ENCODE peak calls at places on chromosomes 6 and 20, in four cellular contexts. A is SK-N-SH, X is H1, N is GM12878. B is an unnamed sample.

GRCh38 chr6:33452496-33452895 is 1.9 kb upstream of the ZBTB9 start:
- DNase-seq in A (peak; percentile 37), X (no peak), N (no peak), B (no peak)

GRCh38 chr20:58614366-58614765 is 36.7 kb upstream of the STX16 start:
- DNase-seq in N (no peak), X (no peak), A (no peak), B (no peak)

GRCh38 chr20:37202267-37202943 is 23.1 kb upstream of the MROH8 start:
- DNase-seq in X (peak; percentile 10), N (no peak), A (peak; percentile 66), B (peak; percentile 48)

GRCh38 chr6:142885182-142885867 is 59.7 kb downstream of the HIVEP2 start:
- DNase-seq in A (no peak), X (peak; percentile 61), N (peak; percentile 89), B (no peak)

GRCh38 chr6:82408952-82409421 is 45.4 kb downstream of the TPBG start:
- DNase-seq in A (no peak), X (no peak), N (no peak), B (no peak)

GRCh38 chr6:26335631-26336323 is 29.2 kb upstream of the BTN3A2 start:
- DNase-seq in N (no peak), X (no peak), A (no peak), B (no peak)

GRCh38 chr6:167495506-167496391 is 170.9 kb downstream of the TTLL2 start:
- DNase-seq in A (peak; percentile 76), X (no peak), N (no peak), B (no peak)

GRCh38 chr6:169988769-169989550 is 237.5 kb downstream of the ERMARD start:
- DNase-seq in A (no peak), X (no peak), N (no peak), B (no peak)

GRCh38 chr6:50655848-50656453 is 57.4 kb upstream of the TFAP2D start:
- DNase-seq in X (no peak), N (no peak), A (peak; percentile 10), B (peak; percentile 33)

GRCh38 chr20:57455386-57455785 is 64.2 kb downstream of the RBM38 start:
- DNase-seq in X (no peak), N (no peak), A (no peak), B (no peak)

GRCh38 chr6:21587925-21588811 is 5.4 kb upstream of the SOX4 start:
- DNase-seq in X (no peak), A (peak; percentile 74), N (no peak), B (no peak)

GRCh38 chr6:8082954-8083858 is 19.0 kb upstream of the BLOC1S5 start:
- DNase-seq in X (no peak), A (no peak), N (no peak), B (no peak)

GRCh38 chr6:116254297-116254724 is 436 bp upstream of the TSPYL4 start:
- DNase-seq in A (no peak), X (no peak), N (no peak), B (no peak)

GRCh38 chr6:4510317-4510716 is 265.9 kb upstream of the CDYL start:
- DNase-seq in N (no peak), X (no peak), A (no peak), B (no peak)

GRCh38 chr20:7151666-7152065 is 384.2 kb downstream of the BMP2 start:
- DNase-seq in A (no peak), X (no peak), N (no peak), B (no peak)

GRCh38 chr6:32973934-32974333 is 5.5 kb downstream of the BRD2 start:
- DNase-seq in N (no peak), A (peak; percentile 54), X (no peak), B (peak; percentile 54)

GRCh38 chr6:130943738-130944137 is 116.5 kb downstream of the SMLR1 start:
- DNase-seq in N (no peak), A (no peak), X (no peak), B (no peak)

GRCh38 chr20:52064936-52065335 is 126.6 kb downstream of the ZFP64 start:
- DNase-seq in N (no peak), A (no peak), X (no peak), B (no peak)

GRCh38 chr6:110877154-110877564 is 2.6 kb downstream of the AMD1 start:
- DNase-seq in N (no peak), A (no peak), X (no peak), B (no peak)

GRCh38 chr6:42689371-42689770 is 33.0 kb downstream of the PRPH2 start:
- DNase-seq in A (no peak), X (no peak), N (no peak), B (no peak)

GRCh38 chr6:154039231-154039842 is at the start of gene OPRM1:
- DNase-seq in N (no peak), A (peak; percentile 68), X (peak; percentile 73), B (peak; percentile 20)

GRCh38 chr6:33410711-33411631 is at the start of gene PHF1:
- DNase-seq in X (no peak), A (peak; percentile 94), N (no peak), B (peak; percentile 94)

GRCh38 chr20:25039697-25040437 is 18.1 kb downstream of the ACSS1 start:
- DNase-seq in N (no peak), A (no peak), X (no peak), B (no peak)

GRCh38 chr6:509676-510075 is 118.1 kb downstream of the IRF4 start:
- DNase-seq in N (no peak), X (no peak), A (no peak), B (no peak)

GRCh38 chr20:50310673-50311051 is 120.0 kb downstream of the CEBPB start:
- DNase-seq in N (no peak), X (no peak), A (no peak), B (no peak)

GRCh38 chr20:49078310-49078709 is 32.2 kb downstream of the CSE1L start:
- DNase-seq in N (no peak), X (no peak), A (no peak), B (no peak)

GRCh38 chr6:25270559-25270958 is 8.6 kb upstream of the CARMIL1 start:
- DNase-seq in N (no peak), X (no peak), A (no peak), B (no peak)

GRCh38 chr6:28977351-28978136 is 27.6 kb downstream of the ZNF311 start:
- DNase-seq in N (no peak), X (no peak), A (no peak), B (no peak)

GRCh38 chr6:121664199-121664598 is 228.8 kb downstream of the GJA1 start:
- DNase-seq in N (no peak), A (no peak), X (no peak), B (no peak)

GRCh38 chr6:120026791-120027190 is 677.2 kb upstream of the MAN1A1 start:
- DNase-seq in X (no peak), A (no peak), N (no peak), B (no peak)

GRCh38 chr6:120031837-120032236 is 682.3 kb upstream of the MAN1A1 start:
- DNase-seq in N (no peak), A (no peak), X (no peak), B (no peak)
- TF ChIP-seq NRF1 in N (no peak), A (no peak), X (no peak), B (no peak)

GRCh38 chr20:62475819-62476073 is at the start of gene GATA5:
- DNase-seq in X (no peak), A (no peak), N (no peak), B (no peak)

GRCh38 chr20:62480318-62480717 is 4.5 kb upstream of the GATA5 start:
- DNase-seq in X (no peak), N (no peak), A (no peak), B (peak; percentile 51)

GRCh38 chr20:62476074-62476838 is 461 bp upstream of the GATA5 start:
- DNase-seq in A (peak; percentile 82), N (no peak), X (no peak), B (peak; percentile 90)

GRCh38 chr20:62479218-62479617 is 3.4 kb upstream of the GATA5 start:
- DNase-seq in A (no peak), X (no peak), N (no peak), B (no peak)

DNA sequence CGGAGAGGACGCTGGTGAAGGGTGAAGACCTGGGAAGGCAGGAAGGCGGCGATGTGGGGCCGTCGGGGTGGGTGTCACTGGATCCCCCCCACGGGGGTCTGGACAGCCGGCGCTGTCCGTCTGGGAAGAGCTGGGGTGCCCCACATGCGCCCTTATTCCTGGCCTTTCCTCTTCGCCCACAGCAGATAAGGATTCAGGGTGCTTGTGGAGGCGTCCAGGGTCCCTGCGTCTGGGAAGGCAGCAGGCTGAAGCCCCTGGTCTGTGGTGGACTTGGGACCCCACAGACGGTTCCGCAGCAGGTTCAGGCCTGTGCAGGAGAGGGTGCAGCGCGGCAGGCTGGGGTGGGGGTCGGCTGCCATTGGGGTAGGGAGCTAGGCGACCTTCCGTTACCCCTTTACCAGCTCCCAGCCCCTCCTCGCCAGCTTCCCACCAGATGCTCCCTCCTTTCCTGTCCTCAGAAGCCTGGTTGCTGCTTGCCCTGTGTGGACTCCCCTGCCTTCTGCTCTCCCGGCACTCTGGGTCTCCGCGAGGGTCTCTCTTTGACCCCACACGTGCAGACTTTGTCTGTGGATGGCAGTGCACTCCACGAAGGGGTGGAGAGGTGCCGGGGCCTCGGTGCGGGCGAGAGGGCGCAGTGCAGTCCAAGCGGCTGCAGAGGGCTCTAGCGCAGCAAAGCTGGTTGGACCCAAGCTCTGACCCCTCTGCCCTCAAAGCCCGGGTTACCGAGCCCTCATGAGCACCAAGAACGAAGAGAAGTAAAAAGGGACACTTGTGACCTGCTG is 2.1 kb upstream of the GATA5 start:
- DNase-seq in N (no peak), X (no peak), A (peak; percentile 65), B (no peak)
- TF ChIP-seq NRF1 in N (no peak), X (no peak), A (no peak), B (no peak)

DNA sequence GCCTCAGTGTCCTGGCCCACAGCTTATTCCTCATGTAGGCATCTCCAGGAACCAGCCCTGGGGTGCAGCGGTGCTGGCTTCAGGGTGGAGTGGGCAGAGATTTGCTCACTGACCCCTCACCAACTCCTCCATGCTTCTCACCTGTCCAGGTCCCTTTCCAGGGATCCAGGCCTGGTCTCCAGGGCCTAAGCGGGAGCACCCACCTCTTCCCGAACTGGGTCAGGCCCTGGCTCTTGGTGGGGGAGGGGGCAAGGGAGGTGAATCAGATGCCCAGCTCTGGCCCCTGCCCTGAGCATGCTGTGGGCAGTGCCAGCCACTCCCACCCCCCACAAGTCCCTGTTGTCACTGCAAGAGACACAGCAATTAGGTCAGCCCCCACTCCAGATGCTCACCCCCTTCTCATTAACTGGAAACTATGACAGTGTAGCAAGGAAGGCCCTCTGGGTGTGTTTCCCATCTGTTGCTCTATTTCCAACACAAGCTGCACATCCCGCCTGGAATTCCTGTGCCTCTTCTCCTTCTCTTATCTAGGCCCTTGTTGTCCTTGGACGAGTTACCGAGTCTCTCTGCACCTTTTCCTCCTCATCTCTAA is 37.0 kb downstream of the MDFI start:
- DNase-seq in A (peak; percentile 84), N (no peak), X (no peak), B (no peak)
- TF ChIP-seq NRF1 in A (no peak), N (no peak), X (no peak), B (no peak)

GRCh38 chr6:140747114-140747513 is 1372.7 kb upstream of the CITED2 start:
- DNase-seq in N (no peak), A (no peak), X (no peak), B (peak; percentile 0)

DNA sequence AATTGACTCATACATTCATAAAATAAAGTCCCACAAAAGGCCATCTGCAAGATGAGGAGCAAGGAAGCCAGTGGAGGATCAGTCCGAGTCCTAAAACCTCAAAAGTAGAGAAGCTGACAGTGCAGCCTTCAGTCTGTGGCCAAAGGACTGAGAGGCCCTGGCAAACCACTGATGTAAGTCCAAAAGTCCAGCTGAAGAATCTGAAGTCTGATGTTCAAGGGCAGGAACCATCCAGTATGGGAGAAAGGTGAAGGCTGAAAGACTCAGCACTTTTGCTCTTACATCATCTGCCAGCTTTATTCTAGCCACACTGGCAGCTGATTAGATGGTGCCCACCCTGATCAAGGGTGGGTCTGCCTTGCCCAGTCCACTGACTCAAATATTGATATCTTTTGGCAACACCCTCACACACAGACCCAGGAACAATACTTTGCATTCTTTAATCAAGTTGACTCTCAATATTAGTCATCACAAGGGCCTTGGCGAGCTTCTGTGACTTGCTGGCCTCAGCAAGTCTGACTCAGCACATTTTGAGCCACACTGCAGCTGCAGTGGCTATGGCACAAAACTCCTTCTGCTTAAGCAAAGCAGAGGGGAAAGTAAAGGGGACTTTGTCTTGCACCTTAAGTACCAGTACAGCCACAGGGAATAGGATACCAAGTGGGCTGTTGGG is 1370.3 kb upstream of the CITED2 start:
- DNase-seq in X (no peak), A (no peak), N (no peak), B (no peak)
- TF ChIP-seq NRF1 in X (no peak), A (no peak), N (no peak), B (no peak)

B was measured in K562.